ENCODE peak calls at places on chromosomes 3 and 15, in four cellular contexts. R is CD8-positive, alpha-beta memory T cell; F is PC-3; M is fibroblast of mammary gland. C is an unnamed sample.
A peak's percentile ranks its signal among the peaks of the same experiment; 100 is the strongest.

GRCh38 chr15:50241684-50242450 is 23.7 kb downstream of the HDC start:
- DNase-seq in R (no peak), F (peak; percentile 36), M (peak; percentile 77), C (peak; percentile 49)

GRCh38 chr3:31041161-31041978 is 146.9 kb upstream of the GADL1 start:
- DNase-seq in R (no peak), F (peak; percentile 99), M (peak; percentile 78), C (peak; percentile 67)

GRCh38 chr3:159807137-159808028 is 181.3 kb upstream of the IL12A start:
- DNase-seq in R (no peak), F (peak; percentile 41), M (no peak), C (no peak)

GRCh38 chr3:98645039-98645438 is 51.6 kb upstream of the CPOX start:
- DNase-seq in R (no peak), F (no peak), M (peak; percentile 2), C (no peak)

GRCh38 chr3:12193485-12194165 is 34.9 kb upstream of the TIMP4 start:
- DNase-seq in R (no peak), F (peak; percentile 99), M (peak; percentile 100), C (peak; percentile 98)

GRCh38 chr15:25712192-25712960 is 150.8 kb downstream of the ATP10A start:
- DNase-seq in R (no peak), F (no peak), M (no peak), C (no peak)

GRCh38 chr15:37046876-37047614 is 53.3 kb downstream of the MEIS2 start:
- DNase-seq in R (no peak), F (peak; percentile 42), M (peak; percentile 59), C (peak; percentile 28)

GRCh38 chr15:46735115-46735514 is 982.2 kb upstream of the SEMA6D start:
- DNase-seq in R (no peak), F (no peak), M (no peak), C (no peak)

GRCh38 chr3:29335438-29335837 is 54.6 kb downstream of the RBMS3 start:
- DNase-seq in R (no peak), F (peak; percentile 96), M (peak; percentile 98), C (peak; percentile 96)

GRCh38 chr15:88255496-88256171 is 905 bp downstream of the NTRK3 start:
- DNase-seq in R (no peak), F (no peak), M (peak; percentile 8), C (peak; percentile 56)

GRCh38 chr3:141303481-141304223 is 64.7 kb upstream of the ZBTB38 start:
- DNase-seq in R (peak; percentile 66), F (peak; percentile 82), M (peak; percentile 83), C (peak; percentile 65)

GRCh38 chr15:31482122-31482922 is 155.7 kb downstream of the KLF13 start:
- DNase-seq in R (no peak), F (no peak), M (no peak), C (no peak)

GRCh38 chr15:66733976-66734375 is 31.9 kb downstream of the SMAD6 start:
- DNase-seq in R (no peak), F (no peak), M (no peak), C (no peak)

GRCh38 chr15:51750942-51751686 is at the start of gene TMOD2:
- DNase-seq in R (peak; percentile 48), F (peak; percentile 45), M (no peak), C (peak; percentile 77)

GRCh38 chr3:128553560-128553959 is 60.6 kb upstream of the GATA2 start:
- DNase-seq in R (no peak), F (no peak), M (no peak), C (no peak)

GRCh38 chr15:85579957-85580694 is 199.7 kb downstream of the AKAP13 start:
- DNase-seq in R (no peak), F (no peak), M (peak; percentile 86), C (no peak)

GRCh38 chr3:136984837-136985236 is 27.1 kb downstream of the IL20RB start:
- DNase-seq in R (no peak), F (peak; percentile 10), M (no peak), C (peak; percentile 17)

GRCh38 chr3:155326901-155327300 is 33.4 kb upstream of the STRIT1 start:
- DNase-seq in R (no peak), F (no peak), M (no peak), C (no peak)

GRCh38 chr3:21310176-21310575 is 440.8 kb downstream of the ZNF385D start:
- DNase-seq in R (no peak), F (peak; percentile 29), M (peak; percentile 44), C (peak; percentile 12)

GRCh38 chr3:171193693-171194092 is 167.2 kb upstream of the SLC2A2 start:
- DNase-seq in R (no peak), F (peak; percentile 66), M (no peak), C (no peak)

GRCh38 chr3:172156309-172156998 is 117.1 kb downstream of the FNDC3B start:
- DNase-seq in R (no peak), F (no peak), M (no peak), C (no peak)

GRCh38 chr15:42131826-42132806 is 24.3 kb downstream of the PLA2G4F start:
- DNase-seq in R (no peak), F (no peak), M (no peak), C (no peak)

GRCh38 chr15:68289621-68290352 is 12.2 kb downstream of the FEM1B start:
- DNase-seq in R (no peak), F (no peak), M (no peak), C (no peak)

GRCh38 chr15:68379759-68380290 is 52.1 kb downstream of the ITGA11 start:
- DNase-seq in R (no peak), F (no peak), M (no peak), C (no peak)

GRCh38 chr15:73127302-73127936 is 75.2 kb downstream of the NEO1 start:
- DNase-seq in R (peak; percentile 9), F (peak; percentile 56), M (peak; percentile 34), C (peak; percentile 48)

GRCh38 chr15:52331490-52332240 is 36.1 kb upstream of the MYO5C start:
- DNase-seq in R (peak; percentile 61), F (peak; percentile 92), M (peak; percentile 68), C (peak; percentile 65)

GRCh38 chr3:185152433-185153169 is at the start of gene C3orf70:
- DNase-seq in R (peak; percentile 7), F (peak; percentile 15), M (peak; percentile 29), C (peak; percentile 58)

GRCh38 chr3:175002732-175003143 is 143.6 kb downstream of the NAALADL2 start:
- DNase-seq in R (no peak), F (peak; percentile 81), M (peak; percentile 92), C (peak; percentile 95)

GRCh38 chr3:173894-174293 is 22.7 kb upstream of the CHL1 start:
- DNase-seq in R (no peak), F (no peak), M (no peak), C (no peak)

GRCh38 chr3:184765730-184766074 is 46.3 kb upstream of the VPS8 start:
- DNase-seq in R (no peak), F (peak; percentile 60), M (no peak), C (no peak)

GRCh38 chr15:78212546-78213424 is 21.6 kb downstream of the ACSBG1 start:
- DNase-seq in R (no peak), F (peak; percentile 87), M (peak; percentile 69), C (peak; percentile 74)

GRCh38 chr3:139425745-139426400 is 36.4 kb upstream of the COPB2 start:
- DNase-seq in R (no peak), F (peak; percentile 4), M (no peak), C (peak; percentile 33)

GRCh38 chr3:145183261-145183660 is 977.7 kb downstream of the PLOD2 start:
- DNase-seq in R (no peak), F (no peak), M (peak; percentile 38), C (peak; percentile 25)
- H3K4me3 ChIP-seq in R (no peak overlapping the region), F (no peak overlapping the region), M (no peak overlapping the region), C (no peak overlapping the region)

DNA sequence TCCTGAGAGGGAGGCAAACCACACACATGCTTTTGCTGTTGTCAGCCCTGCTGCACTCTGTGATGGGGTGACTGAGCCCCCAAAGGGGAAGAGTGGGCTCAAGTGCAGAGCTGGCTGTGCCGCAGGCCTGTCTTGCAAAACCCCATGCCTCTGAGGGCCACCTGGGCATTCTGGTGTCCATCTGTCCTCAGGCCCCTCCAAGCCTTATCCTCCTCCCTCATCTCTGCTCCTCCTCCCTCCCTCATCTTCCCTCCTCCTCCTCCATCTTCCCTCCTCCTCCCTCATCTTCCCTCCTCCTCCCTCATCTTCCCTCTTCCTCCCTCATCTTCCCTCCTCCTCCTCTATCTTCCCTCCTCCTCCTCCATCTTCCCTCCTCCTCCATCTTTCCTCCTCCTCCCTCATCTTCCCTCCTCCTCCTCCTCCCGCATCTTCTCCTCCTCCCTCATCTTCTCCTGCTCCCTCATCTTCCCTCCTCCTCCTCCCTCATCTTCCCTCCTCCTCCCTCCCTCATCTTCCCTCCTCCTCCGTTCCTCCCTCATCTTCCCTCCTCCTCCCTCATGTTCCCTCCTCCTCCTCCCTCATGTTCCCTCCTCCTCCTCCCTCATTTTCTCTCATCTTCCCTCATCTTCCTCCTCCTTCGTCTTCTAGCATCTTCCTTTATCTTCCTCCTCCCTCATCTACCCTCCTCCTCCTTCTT is 40.6 kb downstream of the CHDH start:
- DNase-seq in R (no peak), F (no peak), M (no peak), C (no peak)
- H3K4me3 ChIP-seq in R (no peak overlapping the region), F (no peak overlapping the region), M (no peak overlapping the region), C (no peak overlapping the region)

GRCh38 chr3:9901967-9902366 is 681 bp upstream of the IL17RE start:
- DNase-seq in R (peak; percentile 35), F (no peak), M (no peak), C (no peak)

GRCh38 chr3:9899289-9899791 is 3.3 kb upstream of the IL17RE start:
- DNase-seq in R (no peak), F (no peak), M (no peak), C (no peak)

GRCh38 chr3:9903904-9904303 is 1.3 kb downstream of the IL17RE start:
- DNase-seq in R (no peak), F (no peak), M (no peak), C (no peak)

GRCh38 chr3:9903238-9903624 is 583 bp downstream of the IL17RE start:
- DNase-seq in R (no peak), F (peak; percentile 54), M (peak; percentile 60), C (peak; percentile 80)

DNA sequence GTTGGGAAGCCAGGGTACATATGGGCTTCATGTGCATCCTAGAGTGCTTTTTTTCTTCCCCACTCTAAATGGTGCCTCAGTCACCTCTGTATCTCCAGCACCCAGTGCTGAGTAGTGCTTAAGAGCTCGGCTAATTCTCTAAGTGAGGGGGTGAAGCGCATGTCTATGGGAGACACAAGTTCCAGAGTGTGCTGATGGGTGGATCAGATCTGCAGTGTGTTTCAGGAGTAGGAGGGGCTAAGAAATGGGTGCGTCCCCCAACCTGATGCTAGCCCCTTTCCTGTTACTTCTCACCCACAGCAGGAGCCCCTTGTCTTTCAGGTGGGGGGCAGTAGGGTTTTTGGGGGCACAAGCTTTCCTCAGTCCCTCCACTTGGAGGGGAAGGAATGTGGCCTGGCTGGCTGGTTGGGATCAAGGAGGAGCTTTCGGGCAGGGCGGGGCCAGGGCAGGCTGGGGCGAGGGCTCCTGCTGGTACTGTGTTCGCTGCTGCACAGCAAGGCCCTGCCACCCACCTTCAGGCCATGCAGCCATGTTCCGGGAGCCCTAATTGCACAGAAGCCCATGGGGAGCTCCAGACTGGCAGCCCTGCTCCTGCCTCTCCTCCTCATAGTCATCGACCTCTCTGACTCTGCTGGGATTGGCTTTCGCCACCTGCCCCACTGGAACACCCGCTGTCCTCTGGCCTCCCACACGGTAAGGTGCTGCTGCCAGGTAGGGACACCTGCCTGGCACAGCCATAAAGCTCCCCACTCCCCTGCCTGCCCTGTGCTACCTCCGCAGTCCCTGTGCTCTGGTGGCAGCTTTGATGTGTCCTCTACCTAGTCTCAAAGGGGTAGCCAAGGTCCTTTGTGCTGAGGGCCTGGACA is at the start of gene IL17RE:
- DNase-seq in R (no peak), F (no peak), M (no peak), C (peak; percentile 53)
- H3K4me3 ChIP-seq in R (no peak within 1 kb of the TSS), F (peak within 1 kb of the TSS; percentile 16), M (peak within 1 kb of the TSS; percentile 33), C (peak within 1 kb of the TSS; percentile 38)

DNA sequence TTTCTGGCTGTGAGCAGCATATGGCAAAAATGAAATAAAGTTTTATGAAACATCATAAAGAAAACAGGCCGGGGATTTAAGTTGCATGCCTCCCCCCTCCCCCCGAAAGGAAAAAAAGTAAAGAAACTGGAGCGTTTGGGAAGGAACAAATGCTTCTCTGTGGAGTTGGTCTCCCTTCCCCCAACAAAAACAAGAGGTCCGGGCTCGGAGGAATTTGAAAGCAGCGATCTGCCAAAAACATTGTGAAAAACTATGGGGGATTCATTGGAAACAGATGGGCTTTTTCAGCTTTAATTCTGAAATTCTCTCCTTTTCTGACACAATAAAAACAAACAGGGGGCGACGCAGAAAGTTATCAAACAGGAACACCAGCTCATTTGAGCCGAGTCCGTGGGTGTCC is 17.0 kb downstream of the RGMA start:
- DNase-seq in R (no peak), F (no peak), M (peak; percentile 77), C (peak; percentile 81)
- H3K4me3 ChIP-seq in R (no peak overlapping the region), F (peak overlapping the region; percentile 78), M (peak overlapping the region; percentile 64), C (peak overlapping the region; percentile 73)

C was measured in foreskin fibroblast.